ENCODE peak calls at places on chromosomes 2 and 18, in eight cellular contexts. C is GM23338; B is CD8-positive, alpha-beta T cell; N is right atrium auricular region; U is A549; S is CD8-positive, alpha-beta memory T cell; V is Peyer's patch; O is thyroid gland. K is an unnamed sample. For H3K4me1, the result is how much of the 10 kb centered on the place peaks cover.

GRCh38 chr2:177312562-177312961 is 48.0 kb upstream of the NFE2L2 start:
- DNase-seq in C (no peak), B (no peak), N (no peak), U (no peak), S (no peak), V (no peak), O (no peak), K (no peak)

GRCh38 chr2:8863331-8863953 is 26.0 kb upstream of the KIDINS220 start:
- DNase-seq in C (no peak), B (no peak), N (no peak), U (no peak), S (no peak), V (no peak), O (no peak), K (no peak)

GRCh38 chr2:218853766-218854165 is 5.8 kb upstream of the WNT6 start:
- DNase-seq in C (no peak), B (no peak), N (no peak), U (no peak), S (no peak), V (no peak), O (no peak), K (no peak)

GRCh38 chr2:142724713-142725349 is 152.6 kb upstream of the KYNU start:
- DNase-seq in C (no peak), B (no peak), N (no peak), U (no peak), S (no peak), V (no peak), O (no peak), K (no peak)

GRCh38 chr2:44087037-44087713 is 81.5 kb upstream of the PPM1B start:
- DNase-seq in C (peak), B (peak), N (peak), U (peak), S (peak), V (peak), O (peak), K (peak)

GRCh38 chr2:200525551-200525881 is 491 bp upstream of the SGO2 start:
- DNase-seq in C (no peak), B (no peak), N (no peak), U (no peak), S (no peak), V (no peak), O (no peak), K (no peak)

GRCh38 chr2:201465524-201465971 is 14.0 kb downstream of the STRADB start:
- DNase-seq in C (no peak), B (no peak), N (no peak), U (no peak), S (no peak), V (no peak), O (peak), K (no peak)

GRCh38 chr18:50602466-50602865 is 42.6 kb downstream of the MAPK4 start:
- DNase-seq in C (peak), B (no peak), N (no peak), U (no peak), S (no peak), V (no peak), O (no peak), K (no peak)

GRCh38 chr2:100606740-100607343 is 44.0 kb downstream of the PDCL3 start:
- DNase-seq in C (peak), B (no peak), N (no peak), U (peak), S (no peak), V (peak), O (no peak), K (no peak)

GRCh38 chr2:147945660-147946059 is 74.9 kb downstream of the ORC4 start:
- DNase-seq in C (peak), B (no peak), N (no peak), U (no peak), S (no peak), V (no peak), O (no peak), K (no peak)

GRCh38 chr2:241743620-241744019 is 9.2 kb downstream of the D2HGDH start:
- DNase-seq in C (no peak), B (no peak), N (no peak), U (no peak), S (no peak), V (no peak), O (no peak), K (no peak)
- H3K4me1 ChIP-seq in C (under half), B (under half), N (under half), U (under half), S (under half), V (under half), O (under half), K (under half)

GRCh38 chr2:186518291-186518690 is 32.2 kb downstream of the ZC3H15 start:
- DNase-seq in C (no peak), B (no peak), N (no peak), U (no peak), S (no peak), V (no peak), O (no peak), K (no peak)
- H3K27ac ChIP-seq in C (no peak), B (no peak), N (no peak), U (peak), S (no peak), V (no peak), O (peak), K (no peak)

GRCh38 chr2:36566887-36567286 is 31.1 kb downstream of the FEZ2 start:
- DNase-seq in C (no peak), B (no peak), N (no peak), U (no peak), S (no peak), V (no peak), O (no peak), K (no peak)
- H3K4me1 ChIP-seq in C (under half), B (under half), N (under half), U (half or more), S (under half), V (under half), O (under half), K (half or more)

GRCh38 chr2:98749053-98749450 is 18.1 kb upstream of the MGAT4A start:
- DNase-seq in C (no peak), B (no peak), N (no peak), U (no peak), S (no peak), V (no peak), O (no peak), K (no peak)

GRCh38 chr2:98747888-98748287 is 17.0 kb upstream of the MGAT4A start:
- DNase-seq in C (no peak), B (no peak), N (no peak), U (no peak), S (no peak), V (no peak), O (no peak), K (no peak)

GRCh38 chr2:98750593-98751282 is 19.8 kb upstream of the MGAT4A start:
- DNase-seq in C (no peak), B (no peak), N (no peak), U (no peak), S (no peak), V (no peak), O (no peak), K (no peak)

GRCh38 chr2:98746426-98746825 is 15.5 kb upstream of the MGAT4A start:
- DNase-seq in C (no peak), B (no peak), N (no peak), U (no peak), S (no peak), V (no peak), O (no peak), K (no peak)

GRCh38 chr2:98748303-98749052 is 17.5 kb upstream of the MGAT4A start:
- DNase-seq in C (no peak), B (no peak), N (no peak), U (no peak), S (no peak), V (no peak), O (no peak), K (no peak)
- H3K27ac ChIP-seq in C (no peak), B (no peak), N (no peak), U (no peak), S (no peak), V (no peak), O (no peak), K (no peak)

GRCh38 chr18:11986061-11986460 is 4.8 kb downstream of the IMPA2 start:
- DNase-seq in C (no peak), B (no peak), N (no peak), U (no peak), S (no peak), V (no peak), O (no peak), K (no peak)
- H3K4me1 ChIP-seq in C (half or more), B (under half), N (under half), U (half or more), S (under half), V (under half), O (half or more), K (half or more)

K was measured in stomach.